ENCODE peak calls at places on chromosome 10, in four cellular contexts. One of them, this sample, is unnamed.

GRCh38 chr10:93566435-93567276 is at the start of gene FFAR4:
- DNase-seq in fibroblast of the aortic adventitia: no peak
- DNase-seq in M059J: peak
- DNase-seq in ureter: no peak
- DNase-seq in this sample: no peak

GRCh38 chr10:78505657-78506056 is 472.0 kb downstream of the RPS24 start:
- DNase-seq in fibroblast of the aortic adventitia: no peak
- DNase-seq in M059J: peak
- DNase-seq in ureter: no peak
- DNase-seq in this sample: no peak

GRCh38 chr10:5014936-5015335 is 11.3 kb upstream of the AKR1C2 start:
- DNase-seq in fibroblast of the aortic adventitia: no peak
- DNase-seq in M059J: peak
- DNase-seq in ureter: no peak
- DNase-seq in this sample: no peak

GRCh38 chr10:61986788-61987187 is 85.3 kb downstream of the ARID5B start:
- DNase-seq in fibroblast of the aortic adventitia: no peak
- DNase-seq in M059J: no peak
- DNase-seq in ureter: no peak
- DNase-seq in this sample: no peak

GRCh38 chr10:74097776-74098175 is 52.9 kb downstream of the AP3M1 start:
- DNase-seq in fibroblast of the aortic adventitia: no peak
- DNase-seq in M059J: no peak
- DNase-seq in ureter: no peak
- DNase-seq in this sample: no peak

GRCh38 chr10:66183028-66183427 is 742.8 kb upstream of the LRRTM3 start:
- DNase-seq in fibroblast of the aortic adventitia: no peak
- DNase-seq in M059J: no peak
- DNase-seq in ureter: no peak
- DNase-seq in this sample: no peak

GRCh38 chr10:9111983-9112382 is 1057.5 kb downstream of the GATA3 start:
- DNase-seq in fibroblast of the aortic adventitia: no peak
- DNase-seq in M059J: no peak
- DNase-seq in ureter: no peak
- DNase-seq in this sample: no peak

GRCh38 chr10:43647576-43647975 is 1.1 kb downstream of the ZNF32 start:
- DNase-seq in fibroblast of the aortic adventitia: peak
- DNase-seq in M059J: no peak
- DNase-seq in ureter: no peak
- DNase-seq in this sample: no peak

GRCh38 chr10:13087986-13088618 is 11.9 kb upstream of the OPTN start:
- DNase-seq in fibroblast of the aortic adventitia: peak
- DNase-seq in M059J: peak
- DNase-seq in ureter: no peak
- DNase-seq in this sample: peak

GRCh38 chr10:129174167-129175014 is 292.6 kb upstream of the MGMT start:
- DNase-seq in fibroblast of the aortic adventitia: no peak
- DNase-seq in M059J: no peak
- DNase-seq in ureter: no peak
- DNase-seq in this sample: no peak

GRCh38 chr10:111481271-111482073 is 404.6 kb downstream of the ADRA2A start:
- DNase-seq in fibroblast of the aortic adventitia: peak
- DNase-seq in M059J: peak
- DNase-seq in ureter: no peak
- DNase-seq in this sample: no peak

GRCh38 chr10:71259282-71259681 is 46.9 kb downstream of the UNC5B start:
- DNase-seq in fibroblast of the aortic adventitia: no peak
- DNase-seq in M059J: no peak
- DNase-seq in ureter: no peak
- DNase-seq in this sample: no peak

GRCh38 chr10:35007858-35008301 is 82.3 kb downstream of the CUL2 start:
- DNase-seq in fibroblast of the aortic adventitia: no peak
- DNase-seq in M059J: peak
- DNase-seq in ureter: no peak
- DNase-seq in this sample: no peak

GRCh38 chr10:58970160-58970915 is 206.1 kb upstream of the PHYHIPL start:
- DNase-seq in fibroblast of the aortic adventitia: no peak
- DNase-seq in M059J: no peak
- DNase-seq in ureter: no peak
- DNase-seq in this sample: no peak

GRCh38 chr10:69628876-69629275 is 1.2 kb upstream of the FAM241B start:
- DNase-seq in fibroblast of the aortic adventitia: no peak
- DNase-seq in M059J: no peak
- DNase-seq in ureter: no peak
- DNase-seq in this sample: no peak

GRCh38 chr10:27490807-27491206 is 13.3 kb upstream of the RAB18 start:
- DNase-seq in fibroblast of the aortic adventitia: peak
- DNase-seq in M059J: peak
- DNase-seq in ureter: no peak
- DNase-seq in this sample: no peak

GRCh38 chr10:43046288-43046991 is 30.4 kb upstream of the RET start:
- DNase-seq in fibroblast of the aortic adventitia: no peak
- DNase-seq in M059J: no peak
- DNase-seq in ureter: no peak
- DNase-seq in this sample: no peak

GRCh38 chr10:62744136-62744535 is 60.4 kb upstream of the ADO start:
- DNase-seq in fibroblast of the aortic adventitia: peak
- DNase-seq in M059J: peak
- DNase-seq in ureter: no peak
- DNase-seq in this sample: no peak

GRCh38 chr10:119246862-119247549 is 39.6 kb downstream of the GRK5 start:
- DNase-seq in fibroblast of the aortic adventitia: peak
- DNase-seq in M059J: peak
- DNase-seq in ureter: no peak
- DNase-seq in this sample: peak

GRCh38 chr10:88792656-88793055 is 9.9 kb upstream of the LIPM start:
- DNase-seq in fibroblast of the aortic adventitia: peak
- DNase-seq in M059J: peak
- DNase-seq in ureter: no peak
- DNase-seq in this sample: no peak

GRCh38 chr10:123553810-123554430 is 112.2 kb upstream of the GPR26 start:
- DNase-seq in fibroblast of the aortic adventitia: no peak
- DNase-seq in M059J: no peak
- DNase-seq in ureter: peak
- DNase-seq in this sample: no peak

GRCh38 chr10:63103971-63104409 is 29.1 kb upstream of the NRBF2 start:
- DNase-seq in fibroblast of the aortic adventitia: no peak
- DNase-seq in M059J: no peak
- DNase-seq in ureter: no peak
- DNase-seq in this sample: no peak

GRCh38 chr10:99859585-99859984 is 77.1 kb downstream of the ABCC2 start:
- DNase-seq in fibroblast of the aortic adventitia: no peak
- DNase-seq in M059J: no peak
- DNase-seq in ureter: no peak
- DNase-seq in this sample: no peak

GRCh38 chr10:3361640-3362039 is 189.1 kb upstream of the PITRM1 start:
- DNase-seq in fibroblast of the aortic adventitia: no peak
- DNase-seq in M059J: no peak
- DNase-seq in ureter: no peak
- DNase-seq in this sample: no peak

GRCh38 chr10:121771957-121772356 is 155.9 kb downstream of the ATE1 start:
- DNase-seq in fibroblast of the aortic adventitia: peak
- DNase-seq in M059J: peak
- DNase-seq in ureter: no peak
- DNase-seq in this sample: no peak

GRCh38 chr10:79249156-79250121 is 97.8 kb upstream of the PPIF start:
- DNase-seq in fibroblast of the aortic adventitia: no peak
- DNase-seq in M059J: no peak
- DNase-seq in ureter: no peak
- DNase-seq in this sample: no peak